ENCODE peak calls at places on chromosomes 4 and X, in seven cellular contexts. One of them, this sample, is unnamed.

GRCh38 chrX:115563633-115564182 is 2.7 kb downstream of the PLS3 start:
- DNase-seq in endothelial cell of umbilical vein: peak; percentile 36
- DNase-seq in stomach: no peak
- DNase-seq in GM23338: no peak
- DNase-seq in psoas muscle: no peak
- DNase-seq in left ventricle myocardium inferior: no peak
- DNase-seq in tibial artery: no peak
- DNase-seq in this sample: no peak

GRCh38 chrX:125205918-125206665 is 113.6 kb upstream of the TEX13C start:
- DNase-seq in endothelial cell of umbilical vein: no peak
- DNase-seq in stomach: no peak
- DNase-seq in GM23338: peak; percentile 64
- DNase-seq in psoas muscle: no peak
- DNase-seq in left ventricle myocardium inferior: peak; percentile 12
- DNase-seq in tibial artery: no peak
- DNase-seq in this sample: peak; percentile 21

GRCh38 chrX:9189286-9189685 is 155.4 kb upstream of the FAM9B start:
- DNase-seq in endothelial cell of umbilical vein: no peak
- DNase-seq in stomach: no peak
- DNase-seq in GM23338: no peak
- DNase-seq in psoas muscle: no peak
- DNase-seq in left ventricle myocardium inferior: no peak
- DNase-seq in tibial artery: no peak
- DNase-seq in this sample: no peak

GRCh38 chrX:154019061-154019621 is 561 bp downstream of the IRAK1 start:
- DNase-seq in endothelial cell of umbilical vein: no peak
- DNase-seq in stomach: no peak
- DNase-seq in GM23338: peak; percentile 33
- DNase-seq in psoas muscle: no peak
- DNase-seq in left ventricle myocardium inferior: no peak
- DNase-seq in tibial artery: no peak
- DNase-seq in this sample: no peak

GRCh38 chr4:163693776-163694175 is 199.3 kb downstream of the TMA16 start:
- DNase-seq in endothelial cell of umbilical vein: no peak
- DNase-seq in stomach: no peak
- DNase-seq in GM23338: no peak
- DNase-seq in psoas muscle: no peak
- DNase-seq in left ventricle myocardium inferior: no peak
- DNase-seq in tibial artery: no peak
- DNase-seq in this sample: no peak

GRCh38 chrX:13076176-13076956 is 31.9 kb upstream of the FAM9C start:
- DNase-seq in endothelial cell of umbilical vein: no peak
- DNase-seq in stomach: no peak
- DNase-seq in GM23338: no peak
- DNase-seq in psoas muscle: no peak
- DNase-seq in left ventricle myocardium inferior: no peak
- DNase-seq in tibial artery: no peak
- DNase-seq in this sample: no peak

GRCh38 chr4:141473952-141474351 is 162.4 kb upstream of the IL15 start:
- DNase-seq in endothelial cell of umbilical vein: no peak
- DNase-seq in stomach: no peak
- DNase-seq in GM23338: no peak
- DNase-seq in psoas muscle: no peak
- DNase-seq in left ventricle myocardium inferior: no peak
- DNase-seq in tibial artery: no peak
- DNase-seq in this sample: no peak

GRCh38 chrX:9339603-9340569 is 125.0 kb upstream of the TBL1X start:
- DNase-seq in endothelial cell of umbilical vein: no peak
- DNase-seq in stomach: no peak
- DNase-seq in GM23338: no peak
- DNase-seq in psoas muscle: peak; percentile 64
- DNase-seq in left ventricle myocardium inferior: peak; percentile 69
- DNase-seq in tibial artery: no peak
- DNase-seq in this sample: no peak

DNA sequence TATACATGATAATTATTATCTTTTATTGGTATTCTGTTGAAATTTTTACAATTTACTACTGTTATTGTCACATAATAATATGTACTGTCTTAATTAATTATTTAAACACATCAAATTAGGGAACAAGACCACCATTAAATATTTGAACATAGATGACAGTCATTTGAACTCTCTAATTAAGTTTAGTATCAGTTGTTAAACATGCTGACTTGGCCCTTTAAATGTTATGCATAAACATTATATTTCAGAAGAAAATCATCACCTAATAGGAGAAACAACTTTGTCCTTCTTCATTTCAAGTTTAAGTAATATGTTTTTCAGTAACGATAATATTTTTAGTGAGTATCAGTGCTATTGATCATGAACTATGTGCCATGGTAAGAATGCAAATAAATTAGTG is 623.5 kb upstream of the GNPDA2 start:
- DNase-seq in endothelial cell of umbilical vein: no peak
- DNase-seq in stomach: no peak
- DNase-seq in GM23338: no peak
- DNase-seq in psoas muscle: no peak
- DNase-seq in left ventricle myocardium inferior: no peak
- DNase-seq in tibial artery: no peak
- DNase-seq in this sample: no peak
- H3K4me3 ChIP-seq in endothelial cell of umbilical vein: no peak overlapping the region
- H3K4me3 ChIP-seq in stomach: no peak overlapping the region
- H3K4me3 ChIP-seq in GM23338: no peak overlapping the region
- H3K4me3 ChIP-seq in psoas muscle: no peak overlapping the region
- H3K4me3 ChIP-seq in left ventricle myocardium inferior: peak overlapping the region; percentile 44
- H3K4me3 ChIP-seq in tibial artery: no peak overlapping the region
- H3K4me3 ChIP-seq in this sample: no peak overlapping the region

GRCh38 chr4:91092398-91092955 is 965.3 kb downstream of the CCSER1 start:
- DNase-seq in endothelial cell of umbilical vein: no peak
- DNase-seq in stomach: no peak
- DNase-seq in GM23338: no peak
- DNase-seq in psoas muscle: no peak
- DNase-seq in left ventricle myocardium inferior: no peak
- DNase-seq in tibial artery: no peak
- DNase-seq in this sample: no peak

GRCh38 chr4:91086008-91086407 is 958.8 kb downstream of the CCSER1 start:
- DNase-seq in endothelial cell of umbilical vein: no peak
- DNase-seq in stomach: no peak
- DNase-seq in GM23338: peak; percentile 16
- DNase-seq in psoas muscle: no peak
- DNase-seq in left ventricle myocardium inferior: no peak
- DNase-seq in tibial artery: no peak
- DNase-seq in this sample: no peak

GRCh38 chr4:91087743-91088142 is 960.5 kb downstream of the CCSER1 start:
- DNase-seq in endothelial cell of umbilical vein: no peak
- DNase-seq in stomach: no peak
- DNase-seq in GM23338: no peak
- DNase-seq in psoas muscle: no peak
- DNase-seq in left ventricle myocardium inferior: no peak
- DNase-seq in tibial artery: no peak
- DNase-seq in this sample: no peak

GRCh38 chr4:91089194-91089593 is 962.0 kb downstream of the CCSER1 start:
- DNase-seq in endothelial cell of umbilical vein: no peak
- DNase-seq in stomach: no peak
- DNase-seq in GM23338: no peak
- DNase-seq in psoas muscle: no peak
- DNase-seq in left ventricle myocardium inferior: no peak
- DNase-seq in tibial artery: no peak
- DNase-seq in this sample: no peak
- TF ChIP-seq CTCF in endothelial cell of umbilical vein: no peak
- TF ChIP-seq CTCF in stomach: no peak
- TF ChIP-seq CTCF in GM23338: no peak
- TF ChIP-seq CTCF in psoas muscle: no peak
- TF ChIP-seq CTCF in left ventricle myocardium inferior: no peak
- TF ChIP-seq CTCF in tibial artery: no peak
- TF ChIP-seq CTCF in this sample: no peak

GRCh38 chr4:71769434-71769833 is 14.4 kb downstream of the GC start:
- DNase-seq in endothelial cell of umbilical vein: no peak
- DNase-seq in stomach: no peak
- DNase-seq in GM23338: no peak
- DNase-seq in psoas muscle: no peak
- DNase-seq in left ventricle myocardium inferior: no peak
- DNase-seq in tibial artery: no peak
- DNase-seq in this sample: no peak
- H3K4me1 ChIP-seq in endothelial cell of umbilical vein: no peaks in the 10 kb centered on the region
- H3K4me1 ChIP-seq in stomach: peaks cover 3% of the 10 kb centered on the region
- H3K4me1 ChIP-seq in GM23338: peaks cover 32% of the 10 kb centered on the region
- H3K4me1 ChIP-seq in psoas muscle: no peaks in the 10 kb centered on the region
- H3K4me1 ChIP-seq in left ventricle myocardium inferior: no peaks in the 10 kb centered on the region
- H3K4me1 ChIP-seq in tibial artery: no peaks in the 10 kb centered on the region
- H3K4me1 ChIP-seq in this sample: no peaks in the 10 kb centered on the region

DNA sequence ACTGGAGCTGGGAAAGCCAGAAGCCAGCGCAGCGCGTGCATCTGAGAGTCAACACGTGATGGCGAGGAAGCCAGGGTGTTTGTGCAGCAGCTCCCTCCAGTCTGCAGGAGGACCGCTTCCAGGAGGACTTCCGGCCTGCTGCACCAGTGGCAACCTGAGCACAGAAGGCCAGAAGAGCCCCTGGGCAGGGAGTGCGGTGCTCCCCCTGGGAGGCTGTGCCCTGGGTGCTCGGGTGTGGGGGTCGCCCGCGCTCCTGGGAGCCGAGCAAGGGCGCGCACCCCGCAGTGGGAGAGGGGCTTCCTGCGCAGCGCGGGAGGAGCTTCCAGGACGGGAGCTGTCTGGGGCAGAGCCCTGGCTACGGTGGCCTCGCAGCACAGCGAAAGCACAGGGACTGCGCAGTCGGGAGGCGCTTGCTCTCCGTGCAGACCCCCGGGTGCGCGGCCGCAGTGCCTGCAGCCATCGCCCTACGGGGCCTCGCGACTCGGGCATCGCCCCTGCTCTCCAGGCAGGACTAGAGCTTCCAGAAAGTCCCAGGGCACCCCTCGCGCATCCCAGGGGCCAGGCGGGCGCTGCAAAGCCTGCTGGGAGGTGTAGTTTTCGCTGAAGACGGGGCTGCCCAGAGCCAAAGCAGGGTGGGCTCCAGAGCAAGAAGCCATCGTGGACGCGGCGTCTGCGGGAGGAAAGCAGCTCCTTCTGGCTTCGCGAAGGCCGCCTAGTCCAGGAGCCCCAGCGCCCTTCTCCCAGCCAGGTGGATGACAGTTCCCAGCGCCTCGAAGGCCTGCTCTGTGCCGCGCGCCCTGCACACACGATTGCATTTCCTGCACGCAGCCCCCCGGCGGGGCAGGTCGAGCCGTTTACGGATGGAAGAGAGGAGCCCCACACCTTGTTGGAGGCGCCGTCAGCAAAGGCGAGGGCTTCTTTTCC is 24.1 kb upstream of the WFS1 start:
- DNase-seq in endothelial cell of umbilical vein: no peak
- DNase-seq in stomach: no peak
- DNase-seq in GM23338: peak; percentile 83
- DNase-seq in psoas muscle: peak; percentile 35
- DNase-seq in left ventricle myocardium inferior: peak; percentile 25
- DNase-seq in tibial artery: no peak
- DNase-seq in this sample: no peak
- H3K4me3 ChIP-seq in endothelial cell of umbilical vein: no peak overlapping the region
- H3K4me3 ChIP-seq in stomach: peak overlapping the region; percentile 33
- H3K4me3 ChIP-seq in GM23338: peak overlapping the region; percentile 69
- H3K4me3 ChIP-seq in psoas muscle: peak overlapping the region; percentile 46
- H3K4me3 ChIP-seq in left ventricle myocardium inferior: peak overlapping the region; percentile 63
- H3K4me3 ChIP-seq in tibial artery: no peak overlapping the region
- H3K4me3 ChIP-seq in this sample: no peak overlapping the region

GRCh38 chr4:150104401-150105027 is 26.3 kb downstream of the DCLK2 start:
- DNase-seq in endothelial cell of umbilical vein: peak; percentile 37
- DNase-seq in stomach: no peak
- DNase-seq in GM23338: no peak
- DNase-seq in psoas muscle: no peak
- DNase-seq in left ventricle myocardium inferior: no peak
- DNase-seq in tibial artery: no peak
- DNase-seq in this sample: no peak
- TF ChIP-seq CTCF in endothelial cell of umbilical vein: no peak
- TF ChIP-seq CTCF in stomach: no peak
- TF ChIP-seq CTCF in GM23338: no peak
- TF ChIP-seq CTCF in psoas muscle: no peak
- TF ChIP-seq CTCF in left ventricle myocardium inferior: no peak
- TF ChIP-seq CTCF in tibial artery: no peak
- TF ChIP-seq CTCF in this sample: no peak

DNA sequence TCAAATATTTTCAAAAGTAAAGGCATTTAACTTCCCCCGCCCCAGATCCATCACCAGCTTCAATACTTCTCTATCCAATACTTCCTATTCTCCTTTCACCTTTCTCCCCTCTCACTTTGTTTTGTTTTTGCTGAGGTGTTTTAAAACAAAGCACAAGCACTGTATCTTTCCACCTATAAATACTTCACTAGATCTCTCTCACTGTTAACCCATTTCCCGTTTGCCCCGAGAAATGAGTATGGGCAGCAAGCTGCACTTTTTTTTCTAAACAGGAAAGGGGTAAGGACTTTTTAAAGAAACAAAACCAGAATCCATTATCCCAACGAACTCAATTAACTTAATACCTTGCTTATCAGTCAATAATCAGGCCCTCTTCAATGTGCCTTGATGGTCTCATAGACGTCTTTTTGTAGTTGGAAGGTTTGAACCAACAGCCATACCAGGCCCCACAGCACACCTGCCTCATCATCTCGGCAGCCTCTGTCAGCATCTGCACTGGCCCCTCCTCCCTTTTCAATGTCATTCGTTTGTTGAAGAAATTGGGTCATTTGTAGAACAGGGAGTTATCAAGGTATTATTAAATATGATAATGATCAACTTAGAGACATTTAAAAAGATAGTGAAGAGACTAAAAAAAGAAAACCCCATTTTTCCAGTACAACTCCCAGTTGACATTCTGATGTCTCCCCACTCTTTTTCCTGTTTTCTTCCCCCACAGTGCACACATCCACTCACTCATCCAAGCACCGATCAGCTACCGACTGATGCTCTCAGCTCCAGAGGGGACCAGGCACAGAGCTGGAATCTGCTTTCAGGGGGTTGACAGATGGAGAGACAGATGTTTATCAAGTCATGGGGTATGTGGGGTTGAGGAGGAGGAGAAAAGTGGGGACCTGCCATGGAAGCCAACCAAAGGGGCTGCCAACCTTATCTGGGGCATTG is 25.8 kb downstream of the CRMP1 start:
- DNase-seq in endothelial cell of umbilical vein: no peak
- DNase-seq in stomach: no peak
- DNase-seq in GM23338: no peak
- DNase-seq in psoas muscle: no peak
- DNase-seq in left ventricle myocardium inferior: no peak
- DNase-seq in tibial artery: no peak
- DNase-seq in this sample: no peak
- H3K4me1 ChIP-seq in endothelial cell of umbilical vein: no peaks in the 10 kb centered on the region
- H3K4me1 ChIP-seq in stomach: no peaks in the 10 kb centered on the region
- H3K4me1 ChIP-seq in GM23338: peaks cover 13% of the 10 kb centered on the region
- H3K4me1 ChIP-seq in psoas muscle: no peaks in the 10 kb centered on the region
- H3K4me1 ChIP-seq in left ventricle myocardium inferior: no peaks in the 10 kb centered on the region
- H3K4me1 ChIP-seq in tibial artery: no peaks in the 10 kb centered on the region
- H3K4me1 ChIP-seq in this sample: no peaks in the 10 kb centered on the region

This sample was measured in body of pancreas.